ENCODE peak calls at places on chromosomes 4 and X, in four cellular contexts. S, Q, M and D are unnamed samples.

GRCh38 chr4:139522457-139522856 is 33.6 kb downstream of the SETD7 start:
- DNase-seq in M (no peak), Q (no peak), S (no peak), D (peak; percentile 14)

GRCh38 chr4:41458689-41459088 is 79.3 kb upstream of the LIMCH1 start:
- DNase-seq in S (no peak), Q (no peak), M (no peak), D (no peak)

GRCh38 chrX:42902513-42902912 is 124.5 kb upstream of the PPP1R2C start:
- DNase-seq in Q (no peak), S (no peak), M (no peak), D (no peak)

GRCh38 chr4:17599826-17600225 is 14.6 kb upstream of the MED28 start:
- DNase-seq in Q (no peak), S (no peak), M (peak; percentile 49), D (no peak)

GRCh38 chr4:161680146-161680545 is 483.7 kb downstream of the FSTL5 start:
- DNase-seq in Q (no peak), M (no peak), S (no peak), D (no peak)

GRCh38 chr4:55568905-55569504 is 22.3 kb upstream of the CLOCK start:
- DNase-seq in S (no peak), M (no peak), Q (no peak), D (no peak)

GRCh38 chr4:184746532-184746870 is 12.6 kb upstream of the CENPU start:
- DNase-seq in M (peak; percentile 86), Q (no peak), S (no peak), D (no peak)

GRCh38 chr4:36088542-36088941 is 155.8 kb downstream of the ARAP2 start:
- DNase-seq in M (no peak), S (no peak), Q (no peak), D (no peak)

GRCh38 chr4:57109847-57110634 is at the start of gene IGFBP7:
- DNase-seq in S (no peak), Q (peak; percentile 7), M (peak; percentile 95), D (peak; percentile 9)

GRCh38 chrX:129781134-129782014 is 1.6 kb downstream of the SASH3 start:
- DNase-seq in Q (peak; percentile 65), S (no peak), M (no peak), D (no peak)

GRCh38 chrX:72568406-72569092 is 4.1 kb downstream of the HDAC8 start:
- DNase-seq in Q (no peak), M (no peak), S (no peak), D (no peak)

GRCh38 chr4:139214039-139214534 is 37.1 kb upstream of the ELF2 start:
- DNase-seq in Q (no peak), M (no peak), S (no peak), D (no peak)

GRCh38 chrX:119826399-119826959 is 26.3 kb downstream of the UPF3B start:
- DNase-seq in Q (peak; percentile 5), M (peak; percentile 9), S (no peak), D (no peak)

GRCh38 chrX:38514014-38514854 is 47.1 kb upstream of the TSPAN7 start:
- DNase-seq in M (no peak), S (no peak), Q (no peak), D (no peak)

GRCh38 chr4:73438582-73439215 is 2.7 kb downstream of the AFP start:
- DNase-seq in M (no peak), S (no peak), Q (no peak), D (no peak)

GRCh38 chr4:76306882-76307669 is 543 bp downstream of the STBD1 start:
- DNase-seq in Q (peak; percentile 25), S (peak; percentile 45), M (peak; percentile 87), D (peak; percentile 41)

GRCh38 chrX:13396887-13397286 is 77.0 kb upstream of the ATXN3L start:
- DNase-seq in S (no peak), Q (no peak), M (no peak), D (no peak)

GRCh38 chr4:53055274-53055673 is 193.2 kb downstream of the RASL11B start:
- DNase-seq in S (no peak), M (peak; percentile 13), Q (no peak), D (no peak)

GRCh38 chr4:73621357-73621756 is 1.1 kb upstream of the RASSF6 start:
- DNase-seq in S (no peak), Q (no peak), M (no peak), D (no peak)

GRCh38 chr4:120636120-120636630 is 286.4 kb downstream of the PRDM5 start:
- DNase-seq in M (no peak), S (no peak), Q (no peak), D (no peak)

GRCh38 chrX:101078716-101079115 is at the start of gene TMEM35A:
- DNase-seq in Q (no peak), S (peak; percentile 25), M (peak; percentile 49), D (peak; percentile 2)

GRCh38 chr4:78218260-78218659 is 161.1 kb downstream of the FRAS1 start:
- DNase-seq in S (no peak), Q (no peak), M (no peak), D (no peak)

GRCh38 chr4:19195696-19196095 is 1056.0 kb upstream of the SLIT2 start:
- DNase-seq in Q (no peak), M (no peak), S (no peak), D (no peak)